ENCODE peak calls at places on chromosomes 7 and 10, in seven cellular contexts. L is tibial nerve, C is stomach, H is H1, V is A549, R is sigmoid colon, E is ovary. S is an unnamed sample.

GRCh38 chr7:607938-608337 is 88.3 kb upstream of the PDGFA start:
- DNase-seq in V (no peak), R (no peak), H (no peak), E (no peak), L (no peak), C (no peak), S (no peak)

GRCh38 chr7:47329320-47329926 is 252.5 kb downstream of the TNS3 start:
- DNase-seq in E (no peak), L (no peak), H (no peak), C (no peak), R (no peak), V (no peak), S (no peak)

GRCh38 chr7:32298403-32299132 is 191.6 kb downstream of the LSM5 start:
- DNase-seq in V (peak), L (no peak), C (no peak), E (no peak), R (no peak), H (no peak), S (no peak)

GRCh38 chr10:6593140-6593740 is 13.2 kb upstream of the PRKCQ start:
- DNase-seq in E (no peak), C (no peak), V (no peak), H (no peak), L (no peak), R (no peak), S (no peak)

GRCh38 chr7:83289396-83289993 is 126.8 kb upstream of the PCLO start:
- DNase-seq in E (no peak), H (no peak), L (no peak), V (no peak), C (no peak), R (no peak), S (no peak)

GRCh38 chr7:15648461-15648961 is 38.0 kb downstream of the MEOX2 start:
- DNase-seq in E (no peak), L (no peak), V (no peak), H (no peak), R (no peak), C (no peak), S (no peak)

GRCh38 chr7:107694395-107694794 is 33.8 kb downstream of the SLC26A4 start:
- DNase-seq in H (no peak), V (no peak), L (peak), R (no peak), E (no peak), C (no peak), S (no peak)

GRCh38 chr7:69517985-69518731 is 80.1 kb upstream of the AUTS2 start:
- DNase-seq in V (no peak), L (peak), R (no peak), H (peak), E (no peak), C (no peak), S (no peak)

GRCh38 chr10:30185916-30186315 is 126.5 kb upstream of the JCAD start:
- DNase-seq in C (no peak), E (no peak), L (no peak), R (no peak), H (no peak), V (no peak), S (no peak)

GRCh38 chr7:80773787-80774508 is 135.5 kb downstream of the CD36 start:
- DNase-seq in V (no peak), E (no peak), R (no peak), C (no peak), L (no peak), H (no peak), S (no peak)

GRCh38 chr7:114823290-114823689 is 98.6 kb upstream of the MDFIC start:
- DNase-seq in V (no peak), E (no peak), C (no peak), R (no peak), H (no peak), L (no peak), S (no peak)

GRCh38 chr10:92763634-92764155 is 73.9 kb downstream of the HHEX start:
- DNase-seq in R (no peak), C (no peak), V (no peak), E (no peak), H (no peak), L (no peak), S (no peak)
- TF ChIP-seq EP300 in R (no peak), C (no peak), V (no peak), E (no peak), H (no peak), L (no peak), S (no peak)

GRCh38 chr10:4282496-4282895 is 497.5 kb upstream of the KLF6 start:
- DNase-seq in H (no peak), E (no peak), V (no peak), R (no peak), C (no peak), L (no peak), S (peak)

GRCh38 chr10:4283841-4284610 is 499.0 kb upstream of the KLF6 start:
- DNase-seq in V (no peak), C (peak), R (peak), L (peak), E (peak), H (no peak), S (peak)

GRCh38 chr10:4280481-4281206 is 495.6 kb upstream of the KLF6 start:
- DNase-seq in L (no peak), R (no peak), E (no peak), V (no peak), C (no peak), H (no peak), S (peak)

GRCh38 chr10:4279649-4280048 is 494.6 kb upstream of the KLF6 start:
- DNase-seq in V (no peak), E (no peak), L (no peak), H (no peak), R (no peak), C (no peak), S (peak)

DNA sequence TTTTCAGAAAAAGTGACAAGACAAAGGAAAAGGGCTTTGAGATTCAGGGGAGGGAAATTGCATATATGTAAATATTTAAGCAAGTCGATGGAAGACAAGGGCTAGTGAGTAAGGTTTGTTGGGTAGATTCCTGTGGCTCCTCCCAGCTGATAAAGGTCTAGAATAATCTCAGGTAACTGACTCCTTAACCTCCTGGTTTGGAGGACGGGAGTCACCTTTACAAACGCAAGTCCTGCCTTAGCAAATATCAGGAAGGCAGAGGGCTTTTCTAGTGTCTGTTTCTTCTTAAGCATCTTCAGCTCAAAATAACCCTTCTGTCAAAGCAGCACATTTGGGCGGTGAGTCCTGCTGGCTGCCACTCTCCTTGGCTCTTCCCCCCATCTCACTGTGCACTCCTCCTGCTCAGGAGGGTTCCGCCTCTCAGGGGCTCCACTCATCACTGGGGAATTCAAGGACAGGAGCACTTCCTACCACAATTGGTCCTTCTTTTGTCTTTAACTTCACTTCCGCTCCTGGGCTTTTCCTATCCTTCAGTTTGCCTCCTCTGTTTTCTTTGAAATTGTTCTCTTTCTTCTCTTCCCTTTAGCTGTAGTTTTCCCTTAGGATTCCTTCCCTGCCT is 496.3 kb upstream of the KLF6 start:
- DNase-seq in E (no peak), H (no peak), L (no peak), C (no peak), V (no peak), R (no peak), S (peak)
- H3K27ac ChIP-seq in E (no peak), H (no peak), L (no peak), C (no peak), V (peak), R (peak), S (peak)

GRCh38 chr10:4451512-4451911 is 374.5 kb upstream of the AKR1E2 start:
- DNase-seq in V (no peak), C (no peak), H (no peak), R (no peak), L (no peak), E (no peak), S (no peak)
- TF ChIP-seq EP300 in V (no peak), C (no peak), H (no peak), R (no peak), L (no peak), E (no peak), S (no peak)

DNA sequence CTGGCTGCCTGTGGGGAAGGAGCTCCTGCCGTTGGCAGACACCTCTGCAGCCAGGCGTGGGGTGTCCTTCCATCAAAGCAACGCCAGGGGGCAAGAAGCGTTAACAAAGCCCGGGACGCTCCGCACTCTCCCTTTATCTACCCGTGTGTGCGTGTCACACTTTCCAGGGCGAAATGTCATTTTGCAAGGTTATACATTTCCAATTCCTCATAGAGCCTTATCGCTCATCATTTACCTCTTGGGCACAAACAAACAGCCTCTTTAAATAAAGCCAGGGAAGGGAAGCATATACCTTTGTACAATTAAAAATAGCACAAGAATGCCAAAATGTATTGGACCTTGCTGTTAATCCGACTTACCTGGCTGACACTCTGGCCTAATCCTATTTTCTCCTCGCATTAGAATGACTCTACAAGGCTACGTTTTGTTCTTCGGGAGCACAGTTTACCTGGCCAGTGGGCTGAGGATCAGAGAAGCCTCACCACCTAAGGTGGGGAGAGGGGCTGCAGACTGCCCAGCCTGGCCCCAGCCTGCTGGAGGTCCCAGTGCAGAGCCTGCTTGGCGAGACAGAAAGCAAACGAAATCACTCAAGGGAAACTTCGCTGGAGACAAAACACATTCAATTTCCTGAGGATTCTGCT is 77.6 kb upstream of the EN2 start:
- DNase-seq in V (peak), E (peak), C (peak), L (peak), H (no peak), R (peak), S (no peak)
- H3K27ac ChIP-seq in V (no peak), E (no peak), C (no peak), L (no peak), H (no peak), R (no peak), S (no peak)

GRCh38 chr10:89330537-89330936 is 2.7 kb downstream of the IFIT3 start:
- DNase-seq in E (no peak), C (no peak), L (no peak), H (no peak), V (no peak), R (no peak), S (no peak)

GRCh38 chr10:89332718-89333281 is 5.0 kb downstream of the IFIT3 start:
- DNase-seq in E (no peak), H (no peak), V (no peak), L (no peak), R (no peak), C (no peak), S (no peak)

GRCh38 chr10:89337493-89337892 is 9.7 kb downstream of the IFIT3 start:
- DNase-seq in V (no peak), L (no peak), R (no peak), H (no peak), E (no peak), C (no peak), S (no peak)

GRCh38 chr10:89327803-89328441 is at the start of gene IFIT3:
- DNase-seq in R (peak), C (peak), H (no peak), L (peak), E (peak), V (peak), S (no peak)

GRCh38 chr10:89332092-89332633 is 4.4 kb downstream of the IFIT3 start:
- DNase-seq in H (no peak), R (no peak), L (peak), C (no peak), V (no peak), E (no peak), S (no peak)
- TF ChIP-seq EP300 in H (no peak), R (no peak), L (no peak), C (no peak), V (no peak), E (no peak), S (no peak)

S was measured in esophagus muscularis mucosa.